ENCODE peak calls at places on chromosome 9, in seven cellular contexts. B is Peyer's patch; Y is C1 segment of cervical spinal cord; M is ACHN; D is IMR-90; S is MM.1S; Z is stimulated activated CD4-positive, alpha-beta T cell treated with anti-CD3 and anti-CD28 coated beads, Interleukin-12 subunit alpha, Interleukin-12 subunit beta, amount 100 ng/mL, for 4 hours. J is an unnamed sample.

GRCh38 chr9:20355022-20355421 is 267.3 kb downstream of the MLLT3 start:
- DNase-seq in B (no peak), Y (no peak), M (no peak), D (peak), S (peak), Z (no peak), J (no peak)

GRCh38 chr9:4339783-4340335 is 40.0 kb upstream of the GLIS3 start:
- DNase-seq in B (no peak), Y (no peak), M (no peak), D (peak), S (no peak), Z (no peak), J (no peak)

GRCh38 chr9:109258619-109259321 is 62.1 kb downstream of the EPB41L4B start:
- DNase-seq in B (no peak), Y (no peak), M (no peak), D (no peak), S (no peak), Z (no peak), J (peak)

GRCh38 chr9:12956805-12957204 is 182.0 kb downstream of the LURAP1L start:
- DNase-seq in B (no peak), Y (no peak), M (no peak), D (no peak), S (no peak), Z (no peak), J (no peak)

GRCh38 chr9:124858330-124859046 is 3.3 kb downstream of the RPL35 start:
- DNase-seq in B (no peak), Y (no peak), M (no peak), D (no peak), S (no peak), Z (no peak), J (no peak)

GRCh38 chr9:35651964-35652828 is 1.5 kb upstream of the SIT1 start:
- DNase-seq in B (peak), Y (no peak), M (no peak), D (peak), S (no peak), Z (no peak), J (no peak)

GRCh38 chr9:92292338-92293074 is 991 bp downstream of the IARS1 start:
- DNase-seq in B (no peak), Y (no peak), M (peak), D (peak), S (no peak), Z (no peak), J (peak)

GRCh38 chr9:89304479-89305188 is 6.4 kb upstream of the CKS2 start:
- DNase-seq in B (no peak), Y (no peak), M (no peak), D (no peak), S (no peak), Z (no peak), J (no peak)

GRCh38 chr9:35645736-35646582 is 4.8 kb downstream of the SIT1 start:
- DNase-seq in B (peak), Y (peak), M (peak), D (no peak), S (peak), Z (no peak), J (peak)

GRCh38 chr9:120104771-120105170 is 475.2 kb downstream of the CDK5RAP2 start:
- DNase-seq in B (no peak), Y (no peak), M (no peak), D (no peak), S (no peak), Z (no peak), J (no peak)

GRCh38 chr9:95107001-95107749 is 210.3 kb downstream of the FANCC start:
- DNase-seq in B (peak), Y (peak), M (no peak), D (peak), S (no peak), Z (no peak), J (no peak)

J was measured in ELF-1.